ENCODE peak calls at places on chromosomes 2 and 18, in four cellular contexts. O is cardiac fibroblast, A is fibroblast of pulmonary artery, S is SK-N-SH. Q is an unnamed sample.

GRCh38 chr18:44229693-44230108 is 451.0 kb upstream of the SETBP1 start:
- DNase-seq in S (peak), A (peak), O (peak), Q (no peak)

GRCh38 chr2:30923575-30923974 is 116.3 kb upstream of the CAPN13 start:
- DNase-seq in O (no peak), S (no peak), A (no peak), Q (peak)

GRCh38 chr2:207308519-207309224 is 142.9 kb upstream of the KLF7 start:
- DNase-seq in S (no peak), A (peak), O (no peak), Q (no peak)

GRCh38 chr2:96762529-96763253 is 2.0 kb downstream of the CNNM4 start:
- DNase-seq in O (peak), A (no peak), S (no peak), Q (peak)

GRCh38 chr2:203808041-203808750 is 59.4 kb upstream of the CTLA4 start:
- DNase-seq in O (peak), A (peak), S (no peak), Q (no peak)

GRCh38 chr18:23141022-23141999 is 6.0 kb downstream of the CABLES1 start:
- DNase-seq in O (peak), S (peak), A (peak), Q (no peak)

GRCh38 chr2:96154506-96155380 is 9.5 kb upstream of the DUSP2 start:
- DNase-seq in S (no peak), A (no peak), O (no peak), Q (peak)

GRCh38 chr2:73339171-73339678 is 45.9 kb upstream of the EGR4 start:
- DNase-seq in A (no peak), S (peak), O (no peak), Q (no peak)

GRCh38 chr2:31269087-31269486 is 35.1 kb downstream of the EHD3 start:
- DNase-seq in S (no peak), A (no peak), O (no peak), Q (no peak)

GRCh38 chr2:27737676-27738348 is 33.7 kb upstream of the MRPL33 start:
- DNase-seq in S (peak), A (peak), O (peak), Q (no peak)

GRCh38 chr2:201257941-201258665 is 2.2 kb upstream of the CASP8 start:
- DNase-seq in O (peak), S (no peak), A (peak), Q (peak)

GRCh38 chr2:18378020-18378653 is 182.3 kb downstream of the RDH14 start:
- DNase-seq in S (peak), O (peak), A (peak), Q (peak)

GRCh38 chr2:133062946-133063345 is 392.9 kb upstream of the LYPD1 start:
- DNase-seq in S (no peak), A (no peak), O (no peak), Q (no peak)

GRCh38 chr2:171244466-171244969 is 83.8 kb upstream of the TLK1 start:
- DNase-seq in S (no peak), O (peak), A (peak), Q (no peak)

GRCh38 chr2:36780231-36780808 is 83.8 kb downstream of the VIT start:
- DNase-seq in S (peak), O (peak), A (peak), Q (no peak)

GRCh38 chr2:236717120-236717519 is 147.5 kb downstream of the ACKR3 start:
- DNase-seq in S (no peak), O (no peak), A (no peak), Q (no peak)

GRCh38 chr2:24047703-24048033 is 477 bp upstream of the WDCP start:
- DNase-seq in S (peak), O (no peak), A (no peak), Q (no peak)

GRCh38 chr2:24046930-24047702 is at the start of gene WDCP:
- DNase-seq in A (peak), S (peak), O (peak), Q (peak)

GRCh38 chr2:24046599-24046929 is 627 bp downstream of the WDCP start:
- DNase-seq in O (no peak), S (no peak), A (peak), Q (no peak)

GRCh38 chr2:24048662-24049484 is 668 bp upstream of the FKBP1B start:
- DNase-seq in O (no peak), S (peak), A (no peak), Q (no peak)

DNA sequence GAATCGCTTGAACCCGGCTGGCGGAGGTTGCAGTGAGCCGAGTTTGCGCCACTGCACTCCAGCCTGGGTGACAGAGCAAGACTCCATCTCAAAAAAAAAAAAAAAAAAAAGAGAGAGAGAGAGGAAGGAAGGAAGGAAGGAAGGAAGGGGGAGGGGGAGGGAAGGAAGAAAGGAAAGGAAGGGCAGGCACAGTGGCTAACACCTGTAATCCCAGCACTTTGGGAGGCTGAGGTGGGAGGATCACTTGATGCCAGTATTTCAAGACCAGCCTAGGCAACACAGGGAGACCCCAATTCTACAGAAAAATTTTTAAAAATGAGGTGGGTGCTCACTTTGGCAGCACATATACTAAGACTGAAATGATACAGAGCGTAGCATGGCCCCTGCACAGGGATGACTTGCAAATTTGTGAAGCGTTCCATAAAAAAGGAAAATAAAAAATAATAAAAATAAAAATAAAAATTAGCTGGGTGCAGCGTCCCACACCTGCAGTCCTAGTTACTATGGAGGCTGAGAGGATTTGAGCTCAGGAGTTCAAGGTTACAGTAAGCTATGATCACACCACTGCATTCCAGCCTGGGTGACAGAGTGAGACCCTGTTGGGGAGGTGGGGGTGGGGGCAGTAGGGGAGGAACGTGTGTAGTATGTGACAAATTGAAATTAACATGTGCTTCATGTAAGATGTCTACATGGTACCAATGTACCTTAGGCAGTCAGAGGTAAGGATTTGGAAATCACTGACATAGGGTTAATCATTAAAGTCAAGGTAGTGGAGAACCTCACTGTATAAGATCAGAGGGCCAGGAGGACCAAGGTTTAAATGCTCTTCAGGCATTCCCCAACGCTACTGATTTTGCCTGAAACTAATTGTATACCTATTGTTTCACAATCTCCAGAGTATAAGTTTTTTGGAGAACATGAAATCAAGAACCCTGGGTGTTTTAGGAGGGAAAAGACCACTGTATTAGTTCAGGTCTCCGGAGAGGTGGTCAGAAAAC is 1.4 kb downstream of the WDCP start:
- DNase-seq in S (no peak), A (no peak), O (no peak), Q (no peak)
- H3K4me3 ChIP-seq in S (peak), A (peak), O (no peak), Q (peak)

GRCh38 chr2:240251848-240252190 is 111.4 kb upstream of the OTOS start:
- DNase-seq in O (no peak), A (no peak), S (no peak), Q (no peak)
- H3K4me3 ChIP-seq in O (no peak), A (no peak), S (no peak), Q (no peak)

GRCh38 chr18:49368876-49369440 is 91.5 kb downstream of the DYM start:
- DNase-seq in S (no peak), A (no peak), O (no peak), Q (peak)
- H3K4me3 ChIP-seq in S (no peak), A (no peak), O (no peak), Q (no peak)

GRCh38 chr2:54483426-54483825 is 27.3 kb downstream of the SPTBN1 start:
- DNase-seq in S (no peak), A (no peak), O (no peak), Q (peak)
- H3K4me3 ChIP-seq in S (no peak), A (no peak), O (no peak), Q (no peak)

GRCh38 chr2:25342372-25343186 is 854 bp upstream of the DNMT3A start:
- DNase-seq in O (peak), A (peak), S (peak), Q (peak)
- H3K4me3 ChIP-seq in O (peak), A (peak), S (peak), Q (peak)

GRCh38 chr2:66575625-66576371 is 140.9 kb downstream of the MEIS1 start:
- DNase-seq in S (peak), A (peak), O (peak), Q (peak)

GRCh38 chr2:66574701-66575624 is 140.0 kb downstream of the MEIS1 start:
- DNase-seq in A (peak), S (peak), O (peak), Q (peak)

GRCh38 chr2:66571873-66572272 is 136.9 kb downstream of the MEIS1 start:
- DNase-seq in S (no peak), A (no peak), O (no peak), Q (no peak)

GRCh38 chr2:66573412-66573811 is 138.5 kb downstream of the MEIS1 start:
- DNase-seq in A (no peak), S (no peak), O (no peak), Q (peak)

DNA sequence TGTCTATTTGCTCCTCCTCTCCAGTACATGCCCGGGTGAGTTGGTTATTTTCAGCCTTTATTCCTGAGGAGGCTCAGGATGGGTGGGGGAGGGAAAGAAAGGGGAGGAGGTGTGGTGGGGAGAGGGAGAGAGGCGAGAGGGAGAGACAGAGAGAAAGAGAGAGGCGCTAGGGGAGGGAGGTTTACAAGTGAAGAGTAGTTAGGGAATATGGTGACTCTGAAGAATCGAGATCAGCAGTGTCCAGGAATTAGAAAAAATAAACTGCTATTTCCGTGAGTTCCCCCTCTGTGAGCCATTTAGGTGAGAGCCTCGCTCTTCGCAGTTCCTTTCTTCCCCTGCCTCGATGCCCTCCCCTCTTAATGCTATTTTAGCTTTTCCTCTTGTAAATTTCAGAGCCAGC is 138.9 kb downstream of the MEIS1 start:
- DNase-seq in O (no peak), S (no peak), A (no peak), Q (peak)
- H3K4me3 ChIP-seq in O (no peak), S (no peak), A (no peak), Q (peak)

GRCh38 chr2:54577035-54577434 is 120.9 kb downstream of the SPTBN1 start:
- DNase-seq in O (no peak), A (no peak), S (no peak), Q (no peak)
- H3K4me3 ChIP-seq in O (no peak), A (no peak), S (no peak), Q (no peak)

Q was measured in endodermal cell.